ENCODE peak calls at places on chromosomes 4 and X, in five cellular contexts. J is breast epithelium, E is adrenal gland, A is ovary, P is prostate gland. S is an unnamed sample.

GRCh38 chr4:36757623-36758311 is 476.4 kb downstream of the DTHD1 start:
- DNase-seq in J (no peak), E (no peak), A (no peak), P (no peak), S (peak; percentile 3)

GRCh38 chr4:96602661-96603060 is 762.8 kb downstream of the PDHA2 start:
- DNase-seq in J (no peak), E (no peak), A (no peak), P (no peak), S (no peak)

GRCh38 chr4:137454767-137455166 is 77.5 kb downstream of the PCDH18 start:
- DNase-seq in J (no peak), E (no peak), A (no peak), P (no peak), S (no peak)

GRCh38 chrX:12946838-12947544 is 27.9 kb upstream of the TMSB4X start:
- DNase-seq in J (peak; percentile 53), E (peak; percentile 73), A (peak; percentile 75), P (peak; percentile 42), S (peak; percentile 88)

GRCh38 chr4:7683126-7683703 is 248.5 kb upstream of the PSAPL1 start:
- DNase-seq in J (no peak), E (no peak), A (no peak), P (no peak), S (no peak)

GRCh38 chr4:158722291-158722916 is 792 bp downstream of the PPID start:
- DNase-seq in J (no peak), E (peak; percentile 16), A (no peak), P (no peak), S (peak; percentile 51)

GRCh38 chr4:100780126-100780525 is 262.3 kb upstream of the EMCN start:
- DNase-seq in J (no peak), E (no peak), A (no peak), P (no peak), S (no peak)

GRCh38 chr4:118942465-118942864 is 53.8 kb downstream of the SYNPO2 start:
- DNase-seq in J (no peak), E (no peak), A (no peak), P (peak; percentile 31), S (peak; percentile 26)

GRCh38 chr4:61200195-61200990 is at the start of gene ADGRL3:
- DNase-seq in J (no peak), E (peak; percentile 40), A (no peak), P (no peak), S (no peak)

GRCh38 chrX:106950381-106950780 is 30.2 kb downstream of the CLDN2 start:
- DNase-seq in J (no peak), E (no peak), A (no peak), P (no peak), S (no peak)

GRCh38 chr4:88938138-88938537 is 118.8 kb downstream of the FAM13A start:
- DNase-seq in J (no peak), E (no peak), A (no peak), P (no peak), S (peak; percentile 99)

GRCh38 chrX:65196758-65197371 is 220.6 kb upstream of the ZC4H2 start:
- DNase-seq in J (no peak), E (peak; percentile 14), A (no peak), P (peak; percentile 16), S (no peak)

GRCh38 chr4:138226351-138226750 is 15.8 kb downstream of the SLC7A11 start:
- DNase-seq in J (no peak), E (no peak), A (no peak), P (no peak), S (no peak)

GRCh38 chr4:94758141-94758699 is 465 bp downstream of the BMPR1B start:
- DNase-seq in J (no peak), E (peak; percentile 20), A (peak; percentile 70), P (peak; percentile 33), S (peak; percentile 44)

GRCh38 chr4:169383724-169384123 is 113.0 kb upstream of the SH3RF1 start:
- DNase-seq in J (no peak), E (no peak), A (no peak), P (no peak), S (peak; percentile 81)

GRCh38 chr4:82423245-82424054 is 6.8 kb downstream of the HNRNPDL start:
- DNase-seq in J (no peak), E (no peak), A (no peak), P (no peak), S (peak; percentile 77)
- H3K36me3 ChIP-seq in J (no peaks in the 10 kb centered on the region), E (no peaks in the 10 kb centered on the region), A (no peaks in the 10 kb centered on the region), P (no peaks in the 10 kb centered on the region), S (peaks cover 10% of the 10 kb centered on the region)

DNA sequence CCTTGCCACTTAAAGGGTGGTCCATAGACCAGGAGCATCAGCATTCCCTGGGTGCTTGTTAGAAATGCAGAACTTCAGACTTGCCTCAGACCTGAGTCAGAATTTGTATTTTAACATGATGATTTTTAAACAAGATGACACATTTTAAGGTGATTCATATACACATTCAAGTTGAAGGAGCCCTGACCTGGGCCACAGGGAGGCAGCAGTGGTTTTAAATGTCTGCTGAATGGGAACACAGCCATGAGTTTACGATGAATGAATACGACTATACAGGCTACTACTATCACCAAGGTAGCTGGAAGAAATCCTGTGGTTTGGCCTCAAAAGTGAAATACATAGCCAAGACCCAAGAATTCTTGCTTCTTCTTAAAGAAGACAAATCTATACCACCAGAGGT is 2.9 kb downstream of the HDAC8 start:
- DNase-seq in J (no peak), E (peak; percentile 30), A (no peak), P (no peak), S (peak; percentile 78)
- TF ChIP-seq CTCF in J (no peak), E (no peak), A (no peak), P (no peak), S (peak; percentile 19)

DNA sequence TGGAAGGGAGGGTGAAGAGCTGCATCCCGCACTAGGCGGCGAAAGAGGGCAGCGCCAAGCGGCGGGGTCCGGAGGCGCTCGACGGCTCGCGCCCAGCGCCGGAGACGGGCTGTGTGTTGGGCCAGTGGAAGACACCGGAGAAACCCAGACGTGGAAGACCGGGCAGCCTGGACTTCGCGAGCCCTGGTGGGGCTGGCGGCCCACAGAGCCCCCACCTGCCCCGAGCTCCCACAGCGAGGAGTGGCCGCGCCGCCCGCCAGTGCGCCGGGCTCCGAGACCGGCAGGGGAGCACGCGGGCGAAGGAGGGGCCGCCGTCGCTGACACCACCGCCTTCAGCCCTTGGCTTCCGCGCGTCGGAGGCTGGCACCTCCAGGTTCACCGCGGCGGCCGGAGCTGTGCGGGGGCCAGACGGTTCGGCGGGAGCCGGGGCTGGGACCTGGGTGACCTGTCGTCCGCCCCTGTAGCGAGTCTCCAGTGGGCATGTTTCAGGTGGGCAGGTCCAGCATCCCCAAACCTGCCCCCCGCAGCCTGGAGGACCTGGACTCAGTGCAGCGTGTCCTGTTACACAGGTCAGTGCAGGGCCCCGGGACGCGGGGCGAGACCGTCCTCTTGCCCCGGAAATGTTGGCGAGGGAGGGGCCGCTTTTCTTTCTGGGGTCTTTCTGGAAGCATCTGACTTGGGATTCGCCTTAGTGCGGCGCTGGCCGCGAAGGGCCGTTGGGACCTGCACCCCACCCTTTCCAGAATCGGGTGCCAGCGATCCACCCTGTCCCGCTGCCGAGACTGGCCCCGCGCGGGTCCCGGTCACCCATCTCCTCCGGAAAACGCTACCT is 9.6 kb upstream of the INTU start:
- DNase-seq in J (no peak), E (no peak), A (peak; percentile 29), P (peak; percentile 26), S (peak; percentile 7)
- H3K4me3 ChIP-seq in J (peak overlapping the region; percentile 52), E (no peak overlapping the region), A (peak overlapping the region; percentile 41), P (peak overlapping the region; percentile 34), S (peak overlapping the region; percentile 66)

GRCh38 chr4:17599826-17600225 is 14.6 kb upstream of the MED28 start:
- DNase-seq in J (no peak), E (no peak), A (no peak), P (no peak), S (no peak)
- H3K36me3 ChIP-seq in J (no peaks in the 10 kb centered on the region), E (no peaks in the 10 kb centered on the region), A (no peaks in the 10 kb centered on the region), P (peaks cover 13% of the 10 kb centered on the region), S (peaks cover 3% of the 10 kb centered on the region)